ENCODE peak calls at places on chromosomes 4 and X, in four cellular contexts. Q, E, R and K are unnamed samples.

GRCh38 chr4:111512081-111512774 is 633.0 kb upstream of the FAM241A start:
- DNase-seq in R (no peak), Q (peak), E (no peak), K (peak)

GRCh38 chr4:177726111-177726510 is 283.9 kb upstream of the AGA start:
- DNase-seq in E (no peak), R (no peak), Q (peak), K (peak)

GRCh38 chr4:1870328-1870577 is 940 bp upstream of the NSD2 start:
- DNase-seq in R (peak), Q (peak), E (peak), K (peak)

GRCh38 chr4:12260453-12260852 is 831.8 kb upstream of the HS3ST1 start:
- DNase-seq in R (no peak), E (no peak), Q (no peak), K (no peak)

GRCh38 chr4:20192754-20193521 is 58.8 kb upstream of the SLIT2 start:
- DNase-seq in E (no peak), Q (peak), R (no peak), K (peak)

GRCh38 chrX:35166023-35166422 is 223.4 kb downstream of the FAM47B start:
- DNase-seq in Q (no peak), E (no peak), R (no peak), K (peak)

GRCh38 chr4:184417802-184418511 is 56.4 kb downstream of the IRF2 start:
- DNase-seq in Q (peak), R (no peak), E (no peak), K (peak)

GRCh38 chr4:152860057-152860456 is 76.1 kb upstream of the FHDC1 start:
- DNase-seq in E (no peak), Q (no peak), R (no peak), K (no peak)